ENCODE peak calls at places on chromosomes 2 and 18, in five cellular contexts. H is HCT116, G is WERI-Rb-1, W is upper lobe of right lung, O is fibroblast of lung. F is an unnamed sample.

GRCh38 chr2:177692042-177692823 is 299.7 kb downstream of the AGPS start:
- DNase-seq in W (no peak), O (no peak), G (no peak), H (no peak), F (no peak)

GRCh38 chr2:6772366-6772710 is 93.4 kb downstream of the CMPK2 start:
- DNase-seq in H (no peak), W (no peak), G (peak; percentile 97), O (peak; percentile 12), F (no peak)

GRCh38 chr2:40292291-40292690 is 159.6 kb downstream of the SLC8A1 start:
- DNase-seq in G (no peak), W (no peak), O (no peak), H (no peak), F (no peak)

GRCh38 chr2:55052087-55053061 is 2.1 kb upstream of the RTN4 start:
- DNase-seq in H (no peak), G (no peak), O (peak; percentile 49), W (no peak), F (no peak)

GRCh38 chr18:6920099-6920955 is 190.8 kb downstream of the ARHGAP28 start:
- DNase-seq in W (no peak), H (no peak), G (peak; percentile 77), O (peak; percentile 79), F (no peak)

GRCh38 chr2:1771626-1772280 is 27.4 kb upstream of the PXDN start:
- DNase-seq in O (no peak), W (no peak), H (no peak), G (no peak), F (no peak)

GRCh38 chr2:169676357-169676756 is 17.8 kb downstream of the CFAP210 start:
- DNase-seq in G (no peak), O (no peak), H (no peak), W (no peak), F (no peak)

GRCh38 chr2:4992226-4992625 is 700.0 kb upstream of the SOX11 start:
- DNase-seq in G (peak; percentile 49), O (peak; percentile 23), W (no peak), H (no peak), F (no peak)

GRCh38 chr2:66440011-66440542 is 5.2 kb downstream of the MEIS1 start:
- DNase-seq in O (peak; percentile 70), G (no peak), H (no peak), W (no peak), F (no peak)

GRCh38 chr2:145845207-145845894 is 1325.4 kb upstream of the ZEB2 start:
- DNase-seq in W (no peak), H (no peak), G (no peak), O (peak; percentile 70), F (no peak)

GRCh38 chr2:156098506-156098905 is 234.0 kb downstream of the NR4A2 start:
- DNase-seq in G (no peak), H (no peak), O (no peak), W (no peak), F (no peak)

GRCh38 chr18:51278045-51278649 is 80.7 kb upstream of the MEX3C start:
- DNase-seq in H (peak; percentile 57), G (peak; percentile 81), O (no peak), W (no peak), F (no peak)

GRCh38 chr2:235804676-235805075 is 310.8 kb downstream of the AGAP1 start:
- DNase-seq in O (no peak), W (no peak), G (no peak), H (no peak), F (no peak)

GRCh38 chr18:31901063-31901462 is 41.9 kb downstream of the TRAPPC8 start:
- DNase-seq in H (no peak), G (no peak), O (no peak), W (no peak), F (no peak)

GRCh38 chr18:35024965-35025364 is 16.2 kb upstream of the MAPRE2 start:
- DNase-seq in G (no peak), W (no peak), O (peak; percentile 97), H (no peak), F (no peak)

GRCh38 chr2:30541680-30542079 is 94.6 kb downstream of the LCLAT1 start:
- DNase-seq in O (peak; percentile 14), H (no peak), W (no peak), G (no peak), F (no peak)

GRCh38 chr2:75309596-75310290 is 110.4 kb upstream of the TACR1 start:
- DNase-seq in W (no peak), G (no peak), H (no peak), O (peak; percentile 27), F (no peak)

GRCh38 chr2:38239452-38239851 is 137.6 kb downstream of the ATL2 start:
- DNase-seq in O (no peak), W (no peak), G (no peak), H (no peak), F (no peak)

GRCh38 chr2:7060156-7060555 is 142.9 kb downstream of the RNF144A start:
- DNase-seq in O (no peak), G (no peak), H (no peak), W (no peak), F (no peak)

GRCh38 chr2:152395132-152396024 is 60.4 kb downstream of the FMNL2 start:
- DNase-seq in O (no peak), H (no peak), G (no peak), W (no peak), F (no peak)

GRCh38 chr2:61770298-61770697 is 83.6 kb downstream of the FAM161A start:
- DNase-seq in W (no peak), G (no peak), O (no peak), H (no peak), F (no peak)

GRCh38 chr2:100184055-100184737 is 41.8 kb upstream of the AFF3 start:
- DNase-seq in W (no peak), H (no peak), G (no peak), O (no peak), F (no peak)

GRCh38 chr2:49248506-49248905 is 94.2 kb upstream of the FSHR start:
- DNase-seq in G (no peak), W (no peak), O (peak; percentile 95), H (no peak), F (peak; percentile 58)

GRCh38 chr18:40810371-40810770 is 1144.7 kb upstream of the PIK3C3 start:
- DNase-seq in O (peak; percentile 64), W (no peak), H (no peak), G (no peak), F (no peak)

GRCh38 chr2:58448065-58448507 is 207.0 kb upstream of the FANCL start:
- DNase-seq in O (peak; percentile 73), H (peak; percentile 88), W (no peak), G (peak; percentile 94), F (no peak)

GRCh38 chr2:219247678-219248642 is 2.7 kb downstream of the STK16 start:
- DNase-seq in H (no peak), G (no peak), O (no peak), W (no peak), F (no peak)

GRCh38 chr2:24970483-24971299 is 1.1 kb downstream of the DNAJC27 start:
- DNase-seq in O (peak; percentile 47), H (no peak), G (no peak), W (no peak), F (no peak)

GRCh38 chr2:240231838-240232244 is 91.4 kb upstream of the OTOS start:
- DNase-seq in G (no peak), W (peak; percentile 63), H (no peak), O (no peak), F (peak; percentile 40)

GRCh38 chr2:220880623-220881022 is 691.5 kb downstream of the EPHA4 start:
- DNase-seq in W (no peak), G (no peak), H (no peak), O (no peak), F (no peak)
- H3K9me3 ChIP-seq in W (no peaks in the 10 kb centered on the region), G (no peaks in the 10 kb centered on the region), H (no peaks in the 10 kb centered on the region), O (no peaks in the 10 kb centered on the region), F (no peaks in the 10 kb centered on the region)

GRCh38 chr2:70080597-70081200 is 6.6 kb upstream of the PCBP1 start:
- DNase-seq in H (no peak), G (no peak), O (no peak), W (no peak), F (no peak)
- H3K4me3 ChIP-seq in H (no peak overlapping the region), G (no peak overlapping the region), O (no peak overlapping the region), W (no peak overlapping the region), F (no peak overlapping the region)

DNA sequence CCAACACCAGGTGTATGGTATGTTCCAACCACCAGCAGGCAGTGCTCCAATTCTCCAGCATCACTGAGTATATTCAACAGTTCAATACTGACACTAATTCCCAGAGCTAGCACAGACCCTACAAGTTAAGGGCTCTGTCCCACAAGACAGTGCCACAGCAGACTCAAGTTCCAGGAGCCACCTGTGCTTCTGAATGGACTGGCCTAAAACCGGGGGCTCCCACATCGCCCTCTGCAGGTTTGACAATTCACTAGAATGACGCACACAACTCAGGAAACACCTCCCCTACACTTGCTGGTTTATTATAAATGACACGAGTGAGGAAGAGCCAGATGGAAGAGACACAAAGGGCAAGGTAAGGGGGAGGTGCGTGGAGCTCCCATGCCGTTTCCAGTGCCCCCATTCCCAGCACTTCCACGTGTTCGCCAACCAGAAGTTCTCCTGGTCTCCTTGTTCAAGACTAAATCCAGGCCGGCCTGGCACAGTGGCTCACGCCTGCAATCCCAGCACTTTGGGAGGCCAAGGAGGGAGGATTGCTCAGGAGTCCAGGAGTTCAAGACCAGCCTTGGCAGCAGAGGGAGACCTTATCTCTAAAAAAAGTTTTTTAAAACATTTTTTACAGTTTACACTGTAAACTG is 12.2 kb upstream of the ATP6V1B1 start:
- DNase-seq in O (no peak), W (no peak), G (peak; percentile 80), H (no peak), F (no peak)
- TF ChIP-seq CTCF in O (no peak), W (peak; percentile 5), G (peak; percentile 74), H (peak; percentile 67), F (no peak)

GRCh38 chr2:132256251-132256902 is 94.6 kb upstream of the ANKRD30BL start:
- DNase-seq in G (no peak), O (no peak), H (no peak), W (no peak), F (no peak)
- H3K9me3 ChIP-seq in G (peaks cover 12% of the 10 kb centered on the region), O (no peaks in the 10 kb centered on the region), H (no peaks in the 10 kb centered on the region), W (no peaks in the 10 kb centered on the region), F (no peaks in the 10 kb centered on the region)

GRCh38 chr18:37533647-37534565 is 31.7 kb downstream of the CELF4 start:
- DNase-seq in O (no peak), G (peak; percentile 20), H (no peak), W (no peak), F (no peak)
- H3K4me3 ChIP-seq in O (no peak overlapping the region), G (no peak overlapping the region), H (no peak overlapping the region), W (no peak overlapping the region), F (no peak overlapping the region)

GRCh38 chr2:33670392-33670937 is 71.4 kb upstream of the FAM98A start:
- DNase-seq in H (peak; percentile 16), G (no peak), W (no peak), O (no peak), F (no peak)
- TF ChIP-seq CTCF in H (peak; percentile 42), G (peak; percentile 44), W (no peak), O (no peak), F (no peak)

GRCh38 chr18:66317243-66318090 is 286.4 kb downstream of the CDH19 start:
- DNase-seq in O (no peak), W (no peak), H (no peak), G (no peak), F (no peak)

DNA sequence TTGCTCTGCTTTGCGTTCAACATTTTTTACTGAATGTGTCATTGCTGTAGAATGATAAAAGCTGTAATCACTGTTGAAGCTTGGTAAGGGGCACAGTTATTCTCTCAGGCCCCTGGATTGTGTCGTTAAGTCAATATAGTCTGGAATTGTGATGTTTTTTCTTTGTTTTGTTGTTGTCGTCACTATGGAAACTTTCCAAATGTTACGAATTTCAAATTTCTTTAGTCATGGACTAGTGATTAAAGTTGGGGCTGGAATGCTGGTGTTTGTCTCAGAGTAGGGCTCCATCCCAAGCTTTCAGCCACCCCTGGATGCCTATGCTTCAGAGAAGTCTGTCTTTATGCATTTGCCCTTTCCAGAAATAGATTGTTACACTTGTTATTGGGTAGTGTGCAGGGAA is 287.2 kb downstream of the CDH19 start:
- DNase-seq in G (no peak), O (no peak), W (no peak), H (no peak), F (no peak)
- H3K9me3 ChIP-seq in G (no peaks in the 10 kb centered on the region), O (no peaks in the 10 kb centered on the region), W (no peaks in the 10 kb centered on the region), H (peaks cover 35% of the 10 kb centered on the region), F (no peaks in the 10 kb centered on the region)